ENCODE peak calls at places on chromosomes 4 and X, in five cellular contexts. O, X, E, K and P are unnamed samples.

GRCh38 chr4:148441624-148441985 is 609 bp downstream of the NR3C2 start:
- DNase-seq in O (peak), X (no peak), E (no peak), K (no peak), P (no peak)

GRCh38 chr4:183398298-183399129 is 45.9 kb upstream of the CDKN2AIP start:
- DNase-seq in O (peak), X (peak), E (peak), K (peak), P (peak)

GRCh38 chr4:62006108-62006507 is 806.0 kb downstream of the ADGRL3 start:
- DNase-seq in O (peak), X (no peak), E (no peak), K (no peak), P (no peak)

GRCh38 chr4:66489783-66490452 is 819.6 kb upstream of the EPHA5 start:
- DNase-seq in O (peak), X (peak), E (peak), K (no peak), P (peak)

GRCh38 chr4:23333556-23333945 is 556.3 kb downstream of the PPARGC1A start:
- DNase-seq in O (no peak), X (no peak), E (peak), K (no peak), P (peak)

GRCh38 chr4:86878640-86879039 is 13.6 kb downstream of the C4orf36 start:
- DNase-seq in O (peak), X (no peak), E (no peak), K (no peak), P (no peak)

GRCh38 chrX:154840856-154841255 is 6.4 kb upstream of the SMIM9 start:
- DNase-seq in O (peak), X (peak), E (peak), K (peak), P (peak)

GRCh38 chr4:106652095-106652494 is 283.5 kb upstream of the GIMD1 start:
- DNase-seq in O (no peak), X (no peak), E (no peak), K (no peak), P (no peak)

GRCh38 chr4:175635513-175635912 is 176.6 kb downstream of the GPM6A start:
- DNase-seq in O (no peak), X (no peak), E (no peak), K (no peak), P (no peak)

GRCh38 chr4:97498875-97499274 is 644.4 kb downstream of the STPG2 start:
- DNase-seq in O (no peak), X (peak), E (peak), K (no peak), P (peak)

GRCh38 chr4:86032476-86033022 is 327.3 kb downstream of the MAPK10 start:
- DNase-seq in O (no peak), X (peak), E (peak), K (no peak), P (peak)

GRCh38 chr4:128379860-128380259 is 92.2 kb upstream of the PGRMC2 start:
- DNase-seq in O (peak), X (peak), E (no peak), K (peak), P (no peak)

GRCh38 chrX:53476371-53476770 is 42.2 kb upstream of the HSD17B10 start:
- DNase-seq in O (no peak), X (no peak), E (peak), K (no peak), P (peak)

GRCh38 chr4:169663894-169664293 is 43.5 kb downstream of the CLCN3 start:
- DNase-seq in O (no peak), X (peak), E (peak), K (peak), P (peak)

GRCh38 chrX:11137543-11138139 is 26.5 kb downstream of the HCCS start:
- DNase-seq in O (peak), X (peak), E (peak), K (peak), P (peak)

GRCh38 chrX:147891886-147892285 is 19.8 kb upstream of the FMR1 start:
- DNase-seq in O (no peak), X (no peak), E (peak), K (no peak), P (no peak)

GRCh38 chr4:182628000-182628399 is 289.2 kb downstream of the DCTD start:
- DNase-seq in O (no peak), X (no peak), E (no peak), K (no peak), P (no peak)

GRCh38 chr4:102586644-102587021 is 85.5 kb downstream of the NFKB1 start:
- DNase-seq in O (no peak), X (no peak), E (no peak), K (no peak), P (no peak)

GRCh38 chrX:22060451-22060940 is 28.4 kb downstream of the PHEX start:
- DNase-seq in O (no peak), X (no peak), E (peak), K (no peak), P (peak)

GRCh38 chr4:106985830-106986229 is 50.3 kb downstream of the DKK2 start:
- DNase-seq in O (no peak), X (no peak), E (peak), K (peak), P (no peak)

GRCh38 chr4:78018271-78019049 is 38.7 kb upstream of the FRAS1 start:
- DNase-seq in O (no peak), X (no peak), E (no peak), K (no peak), P (no peak)

GRCh38 chrX:139211568-139212182 is 318.9 kb upstream of the F9 start:
- DNase-seq in O (peak), X (no peak), E (no peak), K (no peak), P (no peak)

GRCh38 chrX:30957753-30958152 is 68.7 kb upstream of the TAB3 start:
- DNase-seq in O (no peak), X (peak), E (peak), K (no peak), P (peak)

GRCh38 chr4:185887125-185887524 is 75.1 kb upstream of the SORBS2 start:
- DNase-seq in O (no peak), X (no peak), E (no peak), K (no peak), P (no peak)

GRCh38 chrX:42274151-42274550 is 350.8 kb upstream of the CASK start:
- DNase-seq in O (no peak), X (no peak), E (no peak), K (no peak), P (no peak)

GRCh38 chrX:156002517-156002916 is 5.0 kb downstream of the IL9R start:
- DNase-seq in O (no peak), X (no peak), E (no peak), K (no peak), P (no peak)

GRCh38 chr4:81257021-81257420 is 42.0 kb upstream of the PRKG2 start:
- DNase-seq in O (no peak), X (no peak), E (peak), K (no peak), P (peak)

GRCh38 chr4:6346373-6347110 is 76.9 kb downstream of the WFS1 start:
- DNase-seq in O (no peak), X (no peak), E (no peak), K (no peak), P (no peak)

GRCh38 chr4:126973201-126973600 is 659.6 kb upstream of the INTU start:
- DNase-seq in O (no peak), X (no peak), E (no peak), K (no peak), P (no peak)

GRCh38 chr4:93396274-93396673 is 432.3 kb upstream of the ATOH1 start:
- DNase-seq in O (no peak), X (no peak), E (peak), K (no peak), P (peak)

GRCh38 chr4:123596805-123597204 is 200.2 kb downstream of the SPRY1 start:
- DNase-seq in O (no peak), X (no peak), E (no peak), K (no peak), P (no peak)

GRCh38 chrX:111662314-111662713 is 18.7 kb upstream of the ALG13 start:
- DNase-seq in O (no peak), X (no peak), E (no peak), K (no peak), P (no peak)

GRCh38 chr4:20878806-20879205 is 178.5 kb downstream of the PACRGL start:
- DNase-seq in O (no peak), X (no peak), E (no peak), K (peak), P (no peak)

GRCh38 chr4:71210831-71211230 is 128.0 kb upstream of the SLC4A4 start:
- DNase-seq in O (no peak), X (no peak), E (peak), K (no peak), P (peak)
- TF ChIP-seq CTCF in O (no peak), X (no peak), E (no peak), K (no peak), P (no peak)

GRCh38 chr4:24471623-24472510 is 112.5 kb downstream of the DHX15 start:
- DNase-seq in O (peak), X (peak), E (peak), K (peak), P (peak)
- TF ChIP-seq EZH2 in O (no peak), X (no peak), E (no peak), K (no peak), P (no peak)

DNA sequence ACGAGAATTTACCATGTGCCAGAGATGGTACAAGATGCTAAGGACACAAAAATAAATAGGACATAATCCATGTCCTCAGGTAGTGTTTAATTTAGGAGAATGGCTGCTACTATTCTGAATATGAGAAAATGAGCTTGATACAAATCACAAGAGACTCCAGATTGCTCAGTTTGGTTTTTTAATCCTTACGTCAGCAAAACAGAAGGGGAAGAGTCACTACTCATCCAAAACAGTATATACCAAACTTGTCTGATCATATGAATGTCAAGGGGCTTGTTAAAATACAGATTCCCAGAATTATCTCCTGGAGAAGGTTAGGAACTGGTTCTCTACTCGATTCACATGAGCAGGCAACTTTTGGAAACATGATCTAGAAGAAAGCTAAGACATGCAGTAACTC is 3.5 kb downstream of the AIFM1 start:
- DNase-seq in O (no peak), X (no peak), E (no peak), K (no peak), P (no peak)
- TF ChIP-seq CTCF in O (no peak), X (no peak), E (no peak), K (no peak), P (no peak)

GRCh38 chr4:118034061-118034785 is at the start of gene NDST3:
- DNase-seq in O (peak), X (peak), E (peak), K (peak), P (peak)
- TF ChIP-seq EZH2 in O (no peak), X (no peak), E (no peak), K (no peak), P (no peak)

GRCh38 chrX:68684919-68685304 is 37.4 kb downstream of the STARD8 start:
- DNase-seq in O (no peak), X (no peak), E (no peak), K (no peak), P (no peak)
- TF ChIP-seq CTCF in O (no peak), X (no peak), E (no peak), K (no peak), P (no peak)

GRCh38 chr4:8856835-8857590 is 14.6 kb downstream of the HMX1 start:
- DNase-seq in O (peak), X (no peak), E (no peak), K (no peak), P (no peak)
- TF ChIP-seq EZH2 in O (peak), X (peak), E (peak), K (peak), P (peak)

GRCh38 chr4:60463846-60464502 is 736.2 kb upstream of the ADGRL3 start:
- DNase-seq in O (peak), X (no peak), E (peak), K (no peak), P (no peak)
- TF ChIP-seq CTCF in O (peak), X (no peak), E (peak), K (no peak), P (peak)